ENCODE peak calls at places on chromosomes 13 and 19, in eight cellular contexts. L is brain microvascular endothelial cell; S is H1; D is ACHN; F is HEK293T; H is amniotic stem cell; V is cardiac muscle cell; P is activated naive CD4-positive, alpha-beta T cell. W is an unnamed sample.

GRCh38 chr13:27933580-27934328 is 14.0 kb downstream of the PDX1 start:
- DNase-seq in L (no peak), S (no peak), D (no peak), F (no peak), H (no peak), V (no peak), P (no peak), W (no peak)

GRCh38 chr19:35648017-35648961 is at the start of gene COX6B1:
- DNase-seq in L (peak), S (peak), D (peak), F (peak), H (peak), V (peak), P (peak), W (peak)

GRCh38 chr13:33262997-33263396 is 22.6 kb downstream of the STARD13 start:
- DNase-seq in L (no peak), S (no peak), D (no peak), F (no peak), H (no peak), V (no peak), P (no peak), W (no peak)

GRCh38 chr19:49272204-49272603 is 52.8 kb downstream of the SLC6A16 start:
- DNase-seq in L (peak), S (no peak), D (no peak), F (no peak), H (no peak), V (no peak), P (no peak), W (no peak)

GRCh38 chr13:51252954-51253531 is 30.8 kb downstream of the FAM124A start:
- DNase-seq in L (no peak), S (no peak), D (no peak), F (no peak), H (no peak), V (no peak), P (no peak), W (no peak)

GRCh38 chr19:41905273-41906002 is 22.5 kb downstream of the ARHGEF1 start:
- DNase-seq in L (no peak), S (no peak), D (no peak), F (no peak), H (no peak), V (no peak), P (no peak), W (no peak)

GRCh38 chr19:18401580-18402112 is 4.2 kb upstream of the LRRC25 start:
- DNase-seq in L (peak), S (no peak), D (peak), F (peak), H (no peak), V (no peak), P (no peak), W (no peak)

GRCh38 chr19:53130506-53130905 is 2.2 kb downstream of the ZNF415 start:
- DNase-seq in L (no peak), S (no peak), D (no peak), F (no peak), H (no peak), V (no peak), P (no peak), W (no peak)

GRCh38 chr13:40352807-40353562 is 313.5 kb downstream of the FOXO1 start:
- DNase-seq in L (no peak), S (no peak), D (no peak), F (no peak), H (no peak), V (peak), P (no peak), W (no peak)

GRCh38 chr19:31174948-31175347 is 174.3 kb downstream of the TSHZ3 start:
- DNase-seq in L (no peak), S (no peak), D (no peak), F (no peak), H (no peak), V (no peak), P (no peak), W (no peak)

GRCh38 chr19:38792250-38793111 is 3.5 kb downstream of the LGALS7B start:
- DNase-seq in L (no peak), S (peak), D (no peak), F (no peak), H (no peak), V (no peak), P (peak), W (no peak)

GRCh38 chr19:53877361-53877766 is 4.6 kb upstream of the PRKCG start:
- DNase-seq in L (no peak), S (no peak), D (no peak), F (no peak), H (no peak), V (no peak), P (no peak), W (no peak)

GRCh38 chr13:106029901-106030300 is 505.6 kb downstream of the EFNB2 start:
- DNase-seq in L (no peak), S (no peak), D (no peak), F (no peak), H (no peak), V (no peak), P (no peak), W (no peak)

GRCh38 chr13:73874460-73874859 is 259.7 kb downstream of the KLF12 start:
- DNase-seq in L (no peak), S (no peak), D (no peak), F (no peak), H (no peak), V (no peak), P (no peak), W (no peak)

W was measured in D341Med.